ENCODE peak calls at places on chromosome 6, in nine cellular contexts. E is activated naive CD4-positive, alpha-beta T cell; S is globus pallidus; O is T-helper 17 cell; C is HT1080; P is stimulated activated CD4-positive, alpha-beta T cell treated with anti-CD3 and anti-CD28 coated beads, TNF-alpha, amount 100 ng/mL, for 24 hours; B is NCI-H460; D is T47D; Y is GM19239. X is an unnamed sample.

GRCh38 chr6:134046054-134046453 is 6.4 kb downstream of the SLC2A12 start:
- DNase-seq in S (no peak), D (no peak), B (no peak), P (no peak), Y (no peak), E (no peak), C (no peak), O (no peak), X (no peak)

GRCh38 chr6:155958550-155958949 is 502.9 kb upstream of the NOX3 start:
- DNase-seq in C (no peak), E (no peak), B (no peak), O (no peak), S (no peak), D (no peak), Y (no peak), P (no peak), X (no peak)

GRCh38 chr6:68710496-68710895 is 75.4 kb downstream of the ADGRB3 start:
- DNase-seq in C (no peak), P (no peak), E (no peak), S (peak), Y (no peak), D (no peak), B (no peak), O (no peak), X (no peak)

GRCh38 chr6:151702851-151703629 is 104.4 kb upstream of the ESR1 start:
- DNase-seq in Y (no peak), C (no peak), P (no peak), O (no peak), E (no peak), B (no peak), S (no peak), D (no peak), X (no peak)

GRCh38 chr6:88492824-88493223 is 326.7 kb upstream of the CNR1 start:
- DNase-seq in B (peak), P (no peak), Y (no peak), E (no peak), D (peak), S (no peak), O (no peak), C (no peak), X (peak)

GRCh38 chr6:154962751-154963150 is 32.4 kb upstream of the TIAM2 start:
- DNase-seq in E (no peak), Y (no peak), C (peak), P (no peak), B (no peak), O (no peak), D (no peak), S (no peak), X (no peak)

GRCh38 chr6:18388942-18389341 is 1.8 kb downstream of the RNF144B start:
- DNase-seq in O (no peak), C (peak), B (no peak), P (no peak), D (no peak), E (no peak), S (no peak), Y (no peak), X (peak)

GRCh38 chr6:161694995-161695394 is 421.1 kb upstream of the AGPAT4 start:
- DNase-seq in C (peak), S (peak), O (no peak), B (no peak), P (no peak), D (no peak), Y (no peak), E (no peak), X (no peak)

GRCh38 chr6:27495386-27496135 is 22.7 kb upstream of the ZNF184 start:
- DNase-seq in S (no peak), D (no peak), P (peak), B (peak), E (peak), C (peak), O (no peak), Y (no peak), X (no peak)

GRCh38 chr6:46651766-46652165 is 852 bp downstream of the CYP39A1 start:
- DNase-seq in O (no peak), P (no peak), C (no peak), D (no peak), S (peak), Y (no peak), E (no peak), B (no peak), X (no peak)

GRCh38 chr6:33958208-33958862 is 154.5 kb upstream of the MLN start:
- DNase-seq in Y (no peak), S (no peak), E (no peak), C (no peak), B (no peak), O (no peak), P (no peak), D (no peak), X (no peak)

GRCh38 chr6:166277021-166277420 is 31.2 kb downstream of the PRR18 start:
- DNase-seq in E (no peak), Y (no peak), O (no peak), P (no peak), C (peak), S (peak), D (no peak), B (no peak), X (peak)

GRCh38 chr6:63475707-63476106 is 96.6 kb upstream of the LOC128125822 start:
- DNase-seq in O (no peak), C (no peak), Y (no peak), D (no peak), P (no peak), B (no peak), S (no peak), E (no peak), X (no peak)

GRCh38 chr6:127812985-127813681 is 87.7 kb downstream of the THEMIS start:
- DNase-seq in S (no peak), Y (no peak), E (no peak), O (no peak), P (no peak), B (no peak), C (peak), D (no peak), X (no peak)

GRCh38 chr6:43993881-43994523 is 133.2 kb downstream of the MRPL14 start:
- DNase-seq in O (no peak), P (no peak), Y (no peak), D (no peak), E (no peak), C (no peak), B (no peak), S (no peak), X (no peak)

GRCh38 chr6:21935561-21936028 is 342.0 kb downstream of the SOX4 start:
- DNase-seq in P (no peak), C (no peak), B (no peak), D (no peak), E (no peak), S (peak), O (no peak), Y (peak), X (peak)

GRCh38 chr6:159080217-159080976 is 35.6 kb upstream of the TAGAP start:
- DNase-seq in P (no peak), S (no peak), D (no peak), Y (no peak), B (no peak), E (no peak), C (no peak), O (no peak), X (no peak)

X was measured in Ammon's horn.